ENCODE peak calls at places on chromosome 22, in five cellular contexts. One of them, this sample, is unnamed.

GRCh38 chr22:38135133-38135706 is 24.7 kb upstream of the BAIAP2L2 start:
- ATAC-seq in effector memory CD8-positive, alpha-beta T cell: no peak
- ATAC-seq in gastroesophageal sphincter: no peak
- ATAC-seq in activated T-cell treated with anti-CD3 and anti-CD28 coated beads, Interleukin-2, amount 50 U/mL, for 72 hours: peak; percentile 78
- ATAC-seq in activated naive CD8-positive, alpha-beta T cell treated with anti-CD3 and anti-CD28 coated beads, Interleukin-2, amount 10 ng/mL, durations not matched to agents 7 days and 5 days: no peak
- ATAC-seq in this sample: peak; percentile 89

GRCh38 chr22:39607093-39607492 is 36.5 kb downstream of the CACNA1I start:
- ATAC-seq in gastroesophageal sphincter: no peak
- ATAC-seq in activated T-cell treated with anti-CD3 and anti-CD28 coated beads, Interleukin-2, amount 50 U/mL, for 72 hours: no peak
- ATAC-seq in effector memory CD8-positive, alpha-beta T cell: no peak
- ATAC-seq in activated naive CD8-positive, alpha-beta T cell treated with anti-CD3 and anti-CD28 coated beads, Interleukin-2, amount 10 ng/mL, durations not matched to agents 7 days and 5 days: no peak
- ATAC-seq in this sample: no peak

GRCh38 chr22:16818538-16818937 is 6.7 kb downstream of the XKR3 start:
- ATAC-seq in gastroesophageal sphincter: no peak
- ATAC-seq in activated naive CD8-positive, alpha-beta T cell treated with anti-CD3 and anti-CD28 coated beads, Interleukin-2, amount 10 ng/mL, durations not matched to agents 7 days and 5 days: no peak
- ATAC-seq in activated T-cell treated with anti-CD3 and anti-CD28 coated beads, Interleukin-2, amount 50 U/mL, for 72 hours: no peak
- ATAC-seq in effector memory CD8-positive, alpha-beta T cell: no peak
- ATAC-seq in this sample: no peak

GRCh38 chr22:32752868-32753520 is 48.5 kb upstream of the TIMP3 start:
- ATAC-seq in activated naive CD8-positive, alpha-beta T cell treated with anti-CD3 and anti-CD28 coated beads, Interleukin-2, amount 10 ng/mL, durations not matched to agents 7 days and 5 days: no peak
- ATAC-seq in effector memory CD8-positive, alpha-beta T cell: no peak
- ATAC-seq in gastroesophageal sphincter: peak; percentile 52
- ATAC-seq in activated T-cell treated with anti-CD3 and anti-CD28 coated beads, Interleukin-2, amount 50 U/mL, for 72 hours: no peak
- ATAC-seq in this sample: no peak

GRCh38 chr22:36332623-36333331 is 55.0 kb downstream of the MYH9 start:
- ATAC-seq in activated T-cell treated with anti-CD3 and anti-CD28 coated beads, Interleukin-2, amount 50 U/mL, for 72 hours: peak; percentile 56
- ATAC-seq in effector memory CD8-positive, alpha-beta T cell: no peak
- ATAC-seq in activated naive CD8-positive, alpha-beta T cell treated with anti-CD3 and anti-CD28 coated beads, Interleukin-2, amount 10 ng/mL, durations not matched to agents 7 days and 5 days: peak; percentile 17
- ATAC-seq in gastroesophageal sphincter: no peak
- ATAC-seq in this sample: peak; percentile 64

GRCh38 chr22:46159212-46159611 is 8.9 kb downstream of the PPARA start:
- ATAC-seq in gastroesophageal sphincter: no peak
- ATAC-seq in activated naive CD8-positive, alpha-beta T cell treated with anti-CD3 and anti-CD28 coated beads, Interleukin-2, amount 10 ng/mL, durations not matched to agents 7 days and 5 days: no peak
- ATAC-seq in activated T-cell treated with anti-CD3 and anti-CD28 coated beads, Interleukin-2, amount 50 U/mL, for 72 hours: no peak
- ATAC-seq in effector memory CD8-positive, alpha-beta T cell: no peak
- ATAC-seq in this sample: no peak

GRCh38 chr22:46764779-46765485 is 2.5 kb downstream of the TBC1D22A start:
- ATAC-seq in gastroesophageal sphincter: no peak
- ATAC-seq in activated T-cell treated with anti-CD3 and anti-CD28 coated beads, Interleukin-2, amount 50 U/mL, for 72 hours: no peak
- ATAC-seq in activated naive CD8-positive, alpha-beta T cell treated with anti-CD3 and anti-CD28 coated beads, Interleukin-2, amount 10 ng/mL, durations not matched to agents 7 days and 5 days: no peak
- ATAC-seq in effector memory CD8-positive, alpha-beta T cell: no peak
- ATAC-seq in this sample: no peak

GRCh38 chr22:40247976-40248375 is 70.3 kb downstream of the TNRC6B start:
- ATAC-seq in activated naive CD8-positive, alpha-beta T cell treated with anti-CD3 and anti-CD28 coated beads, Interleukin-2, amount 10 ng/mL, durations not matched to agents 7 days and 5 days: peak; percentile 91
- ATAC-seq in gastroesophageal sphincter: no peak
- ATAC-seq in activated T-cell treated with anti-CD3 and anti-CD28 coated beads, Interleukin-2, amount 50 U/mL, for 72 hours: peak; percentile 73
- ATAC-seq in effector memory CD8-positive, alpha-beta T cell: peak; percentile 98
- ATAC-seq in this sample: peak; percentile 72

GRCh38 chr22:24601217-24602104 is 1.5 kb upstream of the GGT1 start:
- ATAC-seq in activated T-cell treated with anti-CD3 and anti-CD28 coated beads, Interleukin-2, amount 50 U/mL, for 72 hours: no peak
- ATAC-seq in gastroesophageal sphincter: no peak
- ATAC-seq in effector memory CD8-positive, alpha-beta T cell: no peak
- ATAC-seq in activated naive CD8-positive, alpha-beta T cell treated with anti-CD3 and anti-CD28 coated beads, Interleukin-2, amount 10 ng/mL, durations not matched to agents 7 days and 5 days: no peak
- ATAC-seq in this sample: peak; percentile 37

GRCh38 chr22:46564084-46564714 is 26.8 kb upstream of the CELSR1 start:
- ATAC-seq in effector memory CD8-positive, alpha-beta T cell: no peak
- ATAC-seq in activated T-cell treated with anti-CD3 and anti-CD28 coated beads, Interleukin-2, amount 50 U/mL, for 72 hours: no peak
- ATAC-seq in activated naive CD8-positive, alpha-beta T cell treated with anti-CD3 and anti-CD28 coated beads, Interleukin-2, amount 10 ng/mL, durations not matched to agents 7 days and 5 days: no peak
- ATAC-seq in gastroesophageal sphincter: peak; percentile 37
- ATAC-seq in this sample: no peak

GRCh38 chr22:47094861-47095330 is 332.4 kb downstream of the TBC1D22A start:
- ATAC-seq in gastroesophageal sphincter: no peak
- ATAC-seq in activated T-cell treated with anti-CD3 and anti-CD28 coated beads, Interleukin-2, amount 50 U/mL, for 72 hours: peak; percentile 82
- ATAC-seq in activated naive CD8-positive, alpha-beta T cell treated with anti-CD3 and anti-CD28 coated beads, Interleukin-2, amount 10 ng/mL, durations not matched to agents 7 days and 5 days: no peak
- ATAC-seq in effector memory CD8-positive, alpha-beta T cell: no peak
- ATAC-seq in this sample: peak; percentile 85

This sample was measured in activated T-helper 17 cell treated with anti-CD3 and anti-CD28 coated beads, Interleukin-2, amount 50 U/mL, for 72 hours.